ENCODE peak calls at places on chromosome 20, in four cellular contexts. One of them, this sample, is unnamed.

GRCh38 chr20:2210646-2211556 is 84.9 kb upstream of the TGM3 start:
- DNase-seq in CD8-positive, alpha-beta T cell: no peak
- DNase-seq in endodermal cell: peak; percentile 47
- DNase-seq in cardiac muscle cell: peak; percentile 89
- DNase-seq in this sample: no peak

GRCh38 chr20:13857304-13857703 is 72.5 kb downstream of the NDUFAF5 start:
- DNase-seq in cardiac muscle cell: no peak
- DNase-seq in CD8-positive, alpha-beta T cell: no peak
- DNase-seq in endodermal cell: no peak
- DNase-seq in this sample: peak; percentile 20

GRCh38 chr20:54227751-54228150 is 19.9 kb downstream of the PFDN4 start:
- DNase-seq in cardiac muscle cell: no peak
- DNase-seq in CD8-positive, alpha-beta T cell: no peak
- DNase-seq in endodermal cell: no peak
- DNase-seq in this sample: no peak

GRCh38 chr20:43722153-43722505 is 4.7 kb downstream of the GTSF1L start:
- DNase-seq in CD8-positive, alpha-beta T cell: peak; percentile 26
- DNase-seq in endodermal cell: no peak
- DNase-seq in cardiac muscle cell: no peak
- DNase-seq in this sample: no peak

GRCh38 chr20:63699466-63700198 is 3.2 kb downstream of the TNFRSF6B start:
- DNase-seq in cardiac muscle cell: no peak
- DNase-seq in endodermal cell: peak; percentile 50
- DNase-seq in CD8-positive, alpha-beta T cell: no peak
- DNase-seq in this sample: no peak

GRCh38 chr20:19903168-19903676 is 113.9 kb upstream of the NAA20 start:
- DNase-seq in CD8-positive, alpha-beta T cell: no peak
- DNase-seq in cardiac muscle cell: peak; percentile 65
- DNase-seq in endodermal cell: no peak
- DNase-seq in this sample: no peak

GRCh38 chr20:528923-529594 is 14.5 kb downstream of the CSNK2A1 start:
- DNase-seq in endodermal cell: no peak
- DNase-seq in CD8-positive, alpha-beta T cell: no peak
- DNase-seq in cardiac muscle cell: peak; percentile 73
- DNase-seq in this sample: no peak

GRCh38 chr20:63653974-63654680 is 903 bp upstream of the STMN3 start:
- DNase-seq in CD8-positive, alpha-beta T cell: no peak
- DNase-seq in endodermal cell: no peak
- DNase-seq in cardiac muscle cell: no peak
- DNase-seq in this sample: no peak

GRCh38 chr20:33808388-33808787 is 2.8 kb upstream of the CHMP4B start:
- DNase-seq in endodermal cell: no peak
- DNase-seq in CD8-positive, alpha-beta T cell: no peak
- DNase-seq in cardiac muscle cell: no peak
- DNase-seq in this sample: no peak

GRCh38 chr20:43799150-43799711 is 72.4 kb upstream of the GTSF1L start:
- DNase-seq in cardiac muscle cell: peak; percentile 24
- DNase-seq in CD8-positive, alpha-beta T cell: no peak
- DNase-seq in endodermal cell: no peak
- DNase-seq in this sample: no peak

DNA sequence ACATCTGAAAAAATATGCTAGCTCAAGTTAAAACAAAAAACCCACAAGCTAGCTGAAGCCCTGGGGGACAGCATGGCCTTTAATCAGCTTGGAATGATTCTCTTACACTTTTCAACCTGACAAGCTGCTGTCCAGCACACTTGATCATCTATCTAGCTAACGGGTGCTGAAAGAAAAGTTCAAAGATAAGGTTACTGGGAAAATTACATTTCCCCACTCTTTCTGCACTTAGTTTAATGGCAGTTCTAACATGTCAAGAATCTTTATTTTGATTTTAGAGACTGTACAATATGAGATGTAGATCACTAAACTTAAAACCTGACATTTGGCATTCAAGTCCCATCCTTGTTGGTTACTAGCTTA is 53.4 kb downstream of the STK4 start:
- DNase-seq in cardiac muscle cell: no peak
- DNase-seq in endodermal cell: no peak
- DNase-seq in CD8-positive, alpha-beta T cell: no peak
- DNase-seq in this sample: no peak
- H3K4me1 ChIP-seq in cardiac muscle cell: peaks cover 20% of the 10 kb centered on the region
- H3K4me1 ChIP-seq in endodermal cell: peaks cover 5% of the 10 kb centered on the region
- H3K4me1 ChIP-seq in CD8-positive, alpha-beta T cell: peaks cover 28% of the 10 kb centered on the region
- H3K4me1 ChIP-seq in this sample: peaks cover 6% of the 10 kb centered on the region

GRCh38 chr20:41573955-41574354 is 44.2 kb downstream of the CHD6 start:
- DNase-seq in cardiac muscle cell: no peak
- DNase-seq in CD8-positive, alpha-beta T cell: no peak
- DNase-seq in endodermal cell: no peak
- DNase-seq in this sample: no peak

GRCh38 chr20:41570552-41570951 is 47.6 kb downstream of the CHD6 start:
- DNase-seq in CD8-positive, alpha-beta T cell: no peak
- DNase-seq in endodermal cell: no peak
- DNase-seq in cardiac muscle cell: no peak
- DNase-seq in this sample: no peak

GRCh38 chr20:41571006-41571405 is 47.2 kb downstream of the CHD6 start:
- DNase-seq in cardiac muscle cell: no peak
- DNase-seq in endodermal cell: no peak
- DNase-seq in CD8-positive, alpha-beta T cell: no peak
- DNase-seq in this sample: no peak

GRCh38 chr20:41574802-41575389 is 43.3 kb downstream of the CHD6 start:
- DNase-seq in endodermal cell: no peak
- DNase-seq in cardiac muscle cell: no peak
- DNase-seq in CD8-positive, alpha-beta T cell: no peak
- DNase-seq in this sample: no peak

GRCh38 chr20:41572010-41572572 is 46.1 kb downstream of the CHD6 start:
- DNase-seq in CD8-positive, alpha-beta T cell: no peak
- DNase-seq in cardiac muscle cell: peak; percentile 24
- DNase-seq in endodermal cell: no peak
- DNase-seq in this sample: no peak
- TF ChIP-seq CTCF in CD8-positive, alpha-beta T cell: no peak
- TF ChIP-seq CTCF in cardiac muscle cell: peak; percentile 36
- TF ChIP-seq CTCF in endodermal cell: no peak
- TF ChIP-seq CTCF in this sample: no peak

DNA sequence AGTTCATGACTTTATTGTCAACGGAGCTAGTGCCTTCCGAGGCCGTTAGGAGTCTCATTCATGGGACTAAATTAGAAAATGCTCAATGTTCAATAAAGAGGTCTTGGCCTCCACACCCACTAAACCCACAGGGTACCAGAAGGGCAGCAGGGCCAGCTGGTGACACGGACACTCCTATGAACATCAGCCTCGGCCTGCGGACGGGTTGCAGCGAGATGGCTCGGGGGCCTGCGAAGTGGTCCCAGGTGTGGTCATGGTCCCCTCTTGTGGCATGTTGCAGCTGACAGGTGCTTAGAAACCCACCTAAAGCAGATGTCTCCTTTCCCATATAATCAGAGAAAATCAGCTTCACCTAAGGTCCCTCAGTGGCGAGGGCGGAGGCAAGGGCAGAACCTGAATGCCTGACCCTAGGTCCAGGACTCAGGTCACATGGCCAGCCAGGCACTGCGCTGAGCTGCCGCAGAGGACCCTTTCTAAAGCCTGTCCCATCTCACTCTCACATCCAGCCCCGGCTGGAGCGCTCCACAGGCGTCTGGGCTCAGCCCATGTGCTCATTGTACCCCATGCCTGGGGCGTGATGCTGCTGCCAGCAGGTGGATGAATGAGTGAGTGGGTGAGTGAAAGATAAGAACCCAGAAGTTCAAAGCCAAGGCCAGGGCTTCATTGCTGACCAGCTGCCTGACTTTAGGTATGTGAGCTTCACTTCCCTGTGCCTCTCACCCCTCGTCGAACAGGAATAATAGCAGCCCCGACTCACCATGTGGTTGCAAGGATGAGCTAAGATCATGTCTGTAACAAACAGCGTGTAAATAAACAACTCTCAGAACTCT is 35.8 kb downstream of the NFATC2 start:
- DNase-seq in cardiac muscle cell: no peak
- DNase-seq in endodermal cell: peak; percentile 67
- DNase-seq in CD8-positive, alpha-beta T cell: no peak
- DNase-seq in this sample: no peak
- H3K4me1 ChIP-seq in cardiac muscle cell: peaks cover 39% of the 10 kb centered on the region
- H3K4me1 ChIP-seq in endodermal cell: no peaks in the 10 kb centered on the region
- H3K4me1 ChIP-seq in CD8-positive, alpha-beta T cell: peaks cover 22% of the 10 kb centered on the region
- H3K4me1 ChIP-seq in this sample: no peaks in the 10 kb centered on the region

GRCh38 chr20:59207742-59208357 is 44.2 kb downstream of the ZNF831 start:
- DNase-seq in cardiac muscle cell: peak; percentile 31
- DNase-seq in CD8-positive, alpha-beta T cell: peak; percentile 73
- DNase-seq in endodermal cell: peak; percentile 95
- DNase-seq in this sample: peak; percentile 64
- TF ChIP-seq CTCF in cardiac muscle cell: peak; percentile 33
- TF ChIP-seq CTCF in CD8-positive, alpha-beta T cell: peak; percentile 93
- TF ChIP-seq CTCF in endodermal cell: peak; percentile 94
- TF ChIP-seq CTCF in this sample: peak; percentile 60

DNA sequence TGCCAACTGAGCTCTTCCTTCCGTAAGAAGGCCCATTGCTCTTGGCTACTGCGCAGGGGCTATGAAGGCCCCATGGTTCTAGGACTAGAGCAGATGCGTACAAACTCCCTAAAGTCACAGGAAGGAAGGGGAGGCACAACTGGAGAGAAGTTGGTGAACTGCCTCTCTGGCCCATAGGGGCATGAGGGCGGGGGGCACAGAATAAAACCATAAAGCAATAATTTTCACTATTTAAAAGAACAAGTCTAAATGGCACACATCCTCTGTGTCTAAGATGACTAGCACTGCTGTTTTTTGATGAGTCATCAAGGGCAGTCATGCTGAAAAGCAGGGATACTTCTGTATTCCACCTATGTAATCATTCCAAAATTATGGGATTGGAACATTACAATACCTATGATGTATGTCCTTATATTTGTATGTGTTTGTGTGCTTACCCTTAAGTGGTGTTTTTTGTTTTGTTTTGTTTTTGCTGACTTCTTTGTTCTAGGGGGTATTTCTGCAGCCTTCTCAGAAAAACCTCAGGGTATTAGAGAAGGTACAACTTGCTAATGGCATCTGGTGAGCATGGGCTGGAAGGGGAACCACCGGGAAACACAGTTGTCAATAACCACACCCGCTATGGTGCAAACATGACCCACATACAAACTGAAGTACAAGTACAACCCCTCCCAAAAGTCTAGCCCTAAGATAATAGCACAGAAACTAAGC is 36.9 kb downstream of the B4GALT5 start:
- DNase-seq in CD8-positive, alpha-beta T cell: no peak
- DNase-seq in endodermal cell: no peak
- DNase-seq in cardiac muscle cell: peak; percentile 39
- DNase-seq in this sample: peak; percentile 85
- H3K4me1 ChIP-seq in CD8-positive, alpha-beta T cell: peaks cover 33% of the 10 kb centered on the region
- H3K4me1 ChIP-seq in endodermal cell: peaks cover 34% of the 10 kb centered on the region
- H3K4me1 ChIP-seq in cardiac muscle cell: peaks cover 18% of the 10 kb centered on the region
- H3K4me1 ChIP-seq in this sample: peaks cover 82% of the 10 kb centered on the region

GRCh38 chr20:45893831-45894230 is 2.7 kb downstream of the CTSA start:
- DNase-seq in cardiac muscle cell: no peak
- DNase-seq in endodermal cell: no peak
- DNase-seq in CD8-positive, alpha-beta T cell: no peak
- DNase-seq in this sample: no peak

GRCh38 chr20:45890997-45891983 is at the start of the genes CTSA and NEURL2:
- DNase-seq in cardiac muscle cell: peak; percentile 96
- DNase-seq in CD8-positive, alpha-beta T cell: peak; percentile 75
- DNase-seq in endodermal cell: peak; percentile 95
- DNase-seq in this sample: peak; percentile 92

GRCh38 chr20:45892828-45893500 is 1.8 kb downstream of the CTSA start:
- DNase-seq in CD8-positive, alpha-beta T cell: peak; percentile 39
- DNase-seq in cardiac muscle cell: no peak
- DNase-seq in endodermal cell: no peak
- DNase-seq in this sample: no peak

GRCh38 chr20:45890077-45890996 is 671 bp downstream of the NEURL2 start:
- DNase-seq in CD8-positive, alpha-beta T cell: no peak
- DNase-seq in cardiac muscle cell: peak; percentile 92
- DNase-seq in endodermal cell: peak; percentile 96
- DNase-seq in this sample: peak; percentile 92

DNA sequence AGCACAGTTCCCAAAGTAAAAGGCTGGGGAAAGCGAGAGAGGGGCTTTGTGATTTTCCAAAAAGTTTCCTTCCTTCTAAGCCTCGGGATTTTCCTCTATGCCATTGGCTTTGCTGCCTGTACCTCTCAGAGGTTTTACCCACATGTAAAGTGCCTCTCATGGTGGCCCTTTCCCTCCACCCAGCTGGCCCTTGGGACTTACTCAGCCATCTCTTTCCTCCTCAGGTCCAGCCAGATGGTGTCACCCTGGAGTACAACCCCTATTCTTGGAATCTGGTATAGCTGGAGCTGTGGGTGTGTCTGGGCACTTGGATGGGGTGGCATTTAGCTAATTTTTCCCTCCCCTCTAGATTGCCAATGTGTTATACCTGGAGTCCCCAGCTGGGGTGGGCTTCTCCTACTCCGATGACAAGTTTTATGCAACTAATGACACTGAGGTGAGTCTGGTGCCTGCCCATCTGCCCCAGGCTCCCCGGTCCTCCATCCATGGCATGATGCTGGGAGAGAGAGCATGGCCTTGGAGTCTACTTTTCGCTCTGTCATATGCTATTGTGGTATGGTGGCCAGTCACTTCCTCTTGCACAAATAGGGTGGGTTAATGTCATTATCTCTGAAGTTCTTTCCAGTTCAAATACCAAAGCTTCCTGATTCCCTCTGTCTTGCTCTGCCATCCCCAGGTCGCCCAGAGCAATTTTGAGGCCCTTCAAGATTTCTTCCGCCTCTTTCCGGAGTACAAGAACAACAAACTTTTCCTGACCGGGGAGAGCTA is 1.1 kb downstream of the CTSA start:
- DNase-seq in cardiac muscle cell: peak; percentile 48
- DNase-seq in endodermal cell: peak; percentile 63
- DNase-seq in CD8-positive, alpha-beta T cell: no peak
- DNase-seq in this sample: peak; percentile 40
- TF ChIP-seq CTCF in cardiac muscle cell: peak; percentile 28
- TF ChIP-seq CTCF in endodermal cell: peak; percentile 31
- TF ChIP-seq CTCF in CD8-positive, alpha-beta T cell: no peak
- TF ChIP-seq CTCF in this sample: no peak

GRCh38 chr20:58986968-58987517 is 6.0 kb downstream of the NELFCD start:
- DNase-seq in endodermal cell: peak; percentile 14
- DNase-seq in cardiac muscle cell: no peak
- DNase-seq in CD8-positive, alpha-beta T cell: no peak
- DNase-seq in this sample: no peak

GRCh38 chr20:58984691-58985090 is 3.6 kb downstream of the NELFCD start:
- DNase-seq in CD8-positive, alpha-beta T cell: no peak
- DNase-seq in endodermal cell: peak; percentile 36
- DNase-seq in cardiac muscle cell: no peak
- DNase-seq in this sample: no peak

GRCh38 chr20:58987790-58988564 is 6.9 kb downstream of the NELFCD start:
- DNase-seq in endodermal cell: peak; percentile 12
- DNase-seq in CD8-positive, alpha-beta T cell: no peak
- DNase-seq in cardiac muscle cell: no peak
- DNase-seq in this sample: peak; percentile 13

GRCh38 chr20:58986286-58986967 is 5.4 kb downstream of the NELFCD start:
- DNase-seq in cardiac muscle cell: no peak
- DNase-seq in CD8-positive, alpha-beta T cell: no peak
- DNase-seq in endodermal cell: peak; percentile 20
- DNase-seq in this sample: no peak

DNA sequence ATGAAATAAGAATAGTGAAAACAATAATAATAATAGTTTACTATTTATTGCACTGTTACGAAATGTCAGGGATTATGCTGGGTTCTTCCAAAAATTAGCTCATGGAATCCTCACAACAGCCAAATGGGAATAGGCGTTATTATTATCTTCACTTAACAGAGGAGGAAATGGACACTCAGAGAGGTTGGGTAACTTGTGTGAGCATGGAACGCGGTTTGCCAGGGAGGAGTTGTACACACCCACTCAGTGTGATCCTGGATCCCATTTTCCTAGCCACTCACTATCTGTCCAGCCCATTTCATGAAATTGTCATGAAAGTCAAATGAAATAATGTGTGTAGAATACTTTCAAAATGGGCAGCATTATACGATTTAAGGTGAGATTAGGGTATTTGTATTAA is 4.6 kb downstream of the NELFCD start:
- DNase-seq in endodermal cell: no peak
- DNase-seq in cardiac muscle cell: peak; percentile 61
- DNase-seq in CD8-positive, alpha-beta T cell: no peak
- DNase-seq in this sample: no peak
- H3K4me1 ChIP-seq in endodermal cell: no peaks in the 10 kb centered on the region
- H3K4me1 ChIP-seq in cardiac muscle cell: peaks cover 8% of the 10 kb centered on the region
- H3K4me1 ChIP-seq in CD8-positive, alpha-beta T cell: peaks cover 26% of the 10 kb centered on the region
- H3K4me1 ChIP-seq in this sample: peaks cover 29% of the 10 kb centered on the region